ENCODE peak calls at places on chromosomes 16 and 17, in six cellular contexts. A is HFF-Myc, L is H1, R is lower leg skin, G is HepG2, H is BE2C. Z is an unnamed sample.

GRCh38 chr17:32302860-32303649 is 37.4 kb downstream of the RHBDL3 start:
- DNase-seq in G (peak), R (no peak), L (no peak), A (no peak), H (no peak), Z (no peak)

GRCh38 chr17:50152736-50153135 is 2.3 kb upstream of the PPP1R9B start:
- DNase-seq in L (no peak), A (no peak), H (no peak), R (no peak), G (no peak), Z (no peak)

GRCh38 chr17:44376124-44376523 is 12.5 kb upstream of the FAM171A2 start:
- DNase-seq in G (peak), L (no peak), R (no peak), A (no peak), H (peak), Z (no peak)

GRCh38 chr16:87924041-87924851 is 12.1 kb downstream of the CA5A start:
- DNase-seq in L (no peak), A (no peak), R (no peak), G (no peak), H (no peak), Z (peak)

GRCh38 chr17:66401364-66401763 is 99.0 kb downstream of the PRKCA start:
- DNase-seq in A (no peak), L (no peak), H (no peak), G (no peak), R (no peak), Z (no peak)

GRCh38 chr17:43634681-43635125 is 27.0 kb downstream of the MEOX1 start:
- DNase-seq in G (peak), A (no peak), R (peak), H (no peak), L (no peak), Z (peak)

GRCh38 chr17:65143899-65144590 is 6.9 kb downstream of the RGS9 start:
- DNase-seq in G (no peak), A (no peak), R (no peak), L (no peak), H (no peak), Z (no peak)

GRCh38 chr17:44633998-44634397 is 22.3 kb upstream of the MEIOC start:
- DNase-seq in H (no peak), A (no peak), L (no peak), G (no peak), R (no peak), Z (no peak)

GRCh38 chr17:34312080-34312479 is 7.2 kb upstream of the CCL8 start:
- DNase-seq in A (peak), R (no peak), G (no peak), L (no peak), H (no peak), Z (no peak)

GRCh38 chr17:1312261-1312870 is 32.9 kb downstream of the TRARG1 start:
- DNase-seq in G (peak), H (peak), A (no peak), L (no peak), R (no peak), Z (no peak)

GRCh38 chr17:3845361-3845753 is 689 bp downstream of the NCBP3 start:
- DNase-seq in A (no peak), R (no peak), H (no peak), L (no peak), G (no peak), Z (peak)

GRCh38 chr16:11677451-11677951 is 9.2 kb downstream of the SNN start:
- DNase-seq in L (no peak), H (no peak), A (no peak), G (no peak), R (no peak), Z (no peak)

GRCh38 chr16:77782694-77783093 is 5.7 kb upstream of the VAT1L start:
- DNase-seq in A (no peak), H (no peak), G (peak), R (no peak), L (no peak), Z (no peak)

GRCh38 chr17:83089322-83090156 is 10.1 kb downstream of the METRNL start:
- DNase-seq in G (no peak), R (peak), L (no peak), A (no peak), H (no peak), Z (no peak)

GRCh38 chr17:45341389-45342158 is 24.8 kb upstream of the MAP3K14 start:
- DNase-seq in H (peak), R (no peak), G (peak), A (peak), L (no peak), Z (peak)

GRCh38 chr17:63378411-63379076 is 67.6 kb downstream of the CYB561 start:
- DNase-seq in L (no peak), H (no peak), R (no peak), A (no peak), G (no peak), Z (no peak)

GRCh38 chr16:17301184-17301583 is 169.6 kb downstream of the XYLT1 start:
- DNase-seq in L (no peak), H (no peak), R (no peak), G (no peak), A (no peak), Z (no peak)

GRCh38 chr16:82769845-82770244 is 143.1 kb downstream of the CDH13 start:
- DNase-seq in A (no peak), H (no peak), G (no peak), R (peak), L (no peak), Z (no peak)

GRCh38 chr17:10668771-10669170 is 11.7 kb upstream of the MYH3 start:
- DNase-seq in G (no peak), H (no peak), L (no peak), A (no peak), R (no peak), Z (peak)

GRCh38 chr16:69717066-69717465 is 9.3 kb downstream of the NQO1 start:
- DNase-seq in H (no peak), G (no peak), A (no peak), R (no peak), L (no peak), Z (no peak)

GRCh38 chr16:58001781-58002410 is 689 bp downstream of the USB1 start:
- DNase-seq in A (no peak), H (no peak), R (no peak), G (peak), L (no peak), Z (no peak)

GRCh38 chr17:30790279-30790678 is 34.2 kb downstream of the CRLF3 start:
- DNase-seq in R (no peak), L (no peak), A (no peak), G (no peak), H (no peak), Z (no peak)

GRCh38 chr17:42518046-42518754 is 17.8 kb upstream of the NAGLU start:
- DNase-seq in A (peak), R (peak), L (no peak), G (no peak), H (no peak), Z (peak)

GRCh38 chr16:28163699-28164584 is 47.8 kb downstream of the XPO6 start:
- DNase-seq in A (no peak), H (no peak), R (no peak), G (peak), L (no peak), Z (peak)

GRCh38 chr17:55343900-55344513 is 77.6 kb downstream of the MMD start:
- DNase-seq in G (no peak), A (no peak), R (no peak), H (no peak), L (no peak), Z (no peak)

GRCh38 chr16:64910351-64910750 is 211.5 kb downstream of the CDH11 start:
- DNase-seq in G (no peak), R (no peak), A (peak), H (peak), L (peak), Z (no peak)

GRCh38 chr16:77511053-77511452 is 76.2 kb upstream of the ADAMTS18 start:
- DNase-seq in A (no peak), R (no peak), G (no peak), L (no peak), H (no peak), Z (no peak)

GRCh38 chr17:48195910-48196309 is 88.3 kb downstream of the SNX11 start:
- DNase-seq in L (no peak), R (no peak), H (no peak), G (no peak), A (no peak), Z (no peak)

GRCh38 chr16:28873543-28874201 is 4.6 kb upstream of the ATP2A1 start:
- DNase-seq in G (no peak), A (no peak), H (peak), R (no peak), L (no peak), Z (no peak)

GRCh38 chr16:9112166-9112843 is 20.9 kb downstream of the HAPSTR1 start:
- DNase-seq in R (no peak), H (no peak), A (no peak), G (peak), L (no peak), Z (no peak)

GRCh38 chr17:50467114-50467854 is 1.4 kb downstream of the CHAD start:
- DNase-seq in A (no peak), R (no peak), H (no peak), L (no peak), G (no peak), Z (no peak)

GRCh38 chr16:79186196-79186595 is 414.3 kb downstream of the MAF start:
- DNase-seq in A (no peak), L (no peak), R (no peak), H (no peak), G (no peak), Z (no peak)

GRCh38 chr17:32523017-32523680 is 36.4 kb downstream of the CDK5R1 start:
- DNase-seq in L (no peak), A (no peak), R (no peak), H (no peak), G (no peak), Z (no peak)

GRCh38 chr16:2371421-2371820 is 30.9 kb upstream of the ABCA3 start:
- DNase-seq in G (no peak), H (no peak), A (no peak), L (no peak), R (no peak), Z (no peak)

GRCh38 chr16:49644143-49644460 is 211.8 kb downstream of the ZNF423 start:
- DNase-seq in G (no peak), R (no peak), A (no peak), L (no peak), H (no peak), Z (no peak)

GRCh38 chr16:49641250-49641649 is 214.7 kb downstream of the ZNF423 start:
- DNase-seq in L (no peak), A (no peak), R (no peak), H (no peak), G (no peak), Z (no peak)

GRCh38 chr16:49640606-49641005 is 215.3 kb downstream of the ZNF423 start:
- DNase-seq in A (no peak), H (peak), R (no peak), L (no peak), G (no peak), Z (no peak)

GRCh38 chr16:49645263-49645662 is 210.6 kb downstream of the ZNF423 start:
- DNase-seq in A (no peak), L (no peak), R (no peak), G (no peak), H (no peak), Z (no peak)

DNA sequence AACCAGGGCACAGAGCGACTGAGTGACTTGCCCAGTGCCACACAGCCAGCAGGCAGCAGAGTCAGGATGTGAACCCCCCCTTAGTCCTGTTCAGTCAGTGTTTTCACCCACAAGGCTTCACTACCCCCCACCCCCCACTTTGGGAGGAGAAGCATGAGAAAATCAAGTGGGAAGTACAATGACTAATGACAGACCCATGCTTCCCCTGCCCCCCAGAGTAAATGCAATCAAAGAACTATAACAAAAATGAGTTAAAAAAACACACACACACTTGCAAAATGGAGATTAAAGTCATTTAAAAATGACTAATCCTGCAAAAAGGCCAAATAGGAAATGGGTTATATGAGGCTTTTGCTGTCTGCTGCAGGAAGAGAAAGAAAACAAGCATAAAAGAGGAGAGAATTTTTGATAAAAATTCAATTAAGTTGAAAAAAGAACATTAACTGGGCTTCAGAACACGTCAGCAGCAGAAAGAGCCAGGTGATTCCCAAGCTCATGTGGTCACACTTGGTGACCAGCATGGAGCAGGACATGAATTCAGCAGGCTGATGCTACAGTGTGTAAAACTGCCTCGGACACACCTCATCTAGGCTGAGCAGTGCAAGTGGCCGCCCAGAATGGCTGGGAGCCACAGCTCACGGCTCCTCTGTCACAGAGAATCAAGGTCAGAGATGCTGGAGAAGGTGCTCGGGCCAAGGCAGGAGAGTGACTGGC is 212.3 kb downstream of the ZNF423 start:
- DNase-seq in G (no peak), R (no peak), L (no peak), H (no peak), A (no peak), Z (no peak)
- H3K4me3 ChIP-seq in G (no peak), R (no peak), L (no peak), H (no peak), A (no peak), Z (no peak)

DNA sequence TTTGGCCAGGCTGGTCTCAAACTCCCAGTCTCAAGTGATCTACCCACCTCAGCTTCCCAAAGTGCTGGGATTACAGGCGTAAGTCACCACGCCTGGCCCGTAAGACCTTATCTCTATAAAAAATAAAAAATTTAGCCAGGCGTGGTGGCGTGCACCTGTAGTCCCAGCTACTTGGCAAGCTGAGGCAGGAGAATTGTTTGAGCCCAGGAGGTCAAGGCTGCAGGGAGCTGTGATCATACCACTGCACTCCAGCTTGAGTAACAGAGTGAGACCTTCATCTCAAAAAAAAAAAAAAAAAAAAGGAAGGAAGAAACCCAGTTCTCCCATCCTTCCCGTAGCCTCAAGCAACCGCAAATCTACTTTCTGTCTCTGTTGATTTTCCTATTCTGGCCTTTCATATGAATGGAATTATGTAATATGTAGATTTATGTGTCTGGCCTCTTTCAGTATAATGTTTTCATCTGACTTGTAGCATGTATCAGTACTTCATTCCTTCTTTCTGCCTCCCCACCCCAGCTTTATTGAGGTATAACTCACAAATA is 11.1 kb downstream of the CASC3 start:
- DNase-seq in L (no peak), A (no peak), R (no peak), G (no peak), H (no peak), Z (no peak)
- H3K4me3 ChIP-seq in L (no peak), A (no peak), R (no peak), G (no peak), H (no peak), Z (no peak)

GRCh38 chr17:81403671-81404534 is 8.6 kb downstream of the BAHCC1 start:
- DNase-seq in L (no peak), R (no peak), H (no peak), G (no peak), A (no peak), Z (no peak)
- H3K4me3 ChIP-seq in L (no peak), R (no peak), H (peak), G (no peak), A (no peak), Z (no peak)

GRCh38 chr17:68955181-68955841 is at the start of gene ABCA8:
- DNase-seq in H (no peak), G (no peak), L (no peak), R (no peak), A (peak), Z (no peak)

GRCh38 chr17:68950725-68951124 is 4.5 kb downstream of the ABCA8 start:
- DNase-seq in G (no peak), A (no peak), H (no peak), R (no peak), L (no peak), Z (no peak)

GRCh38 chr17:68954146-68954971 is 833 bp downstream of the ABCA8 start:
- DNase-seq in A (no peak), R (no peak), L (no peak), H (no peak), G (no peak), Z (no peak)

GRCh38 chr17:68957944-68958343 is 2.8 kb upstream of the ABCA8 start:
- DNase-seq in L (no peak), G (no peak), H (no peak), A (no peak), R (no peak), Z (no peak)

GRCh38 chr17:68953340-68953997 is 1.7 kb downstream of the ABCA8 start:
- DNase-seq in L (no peak), A (no peak), G (no peak), R (no peak), H (no peak), Z (no peak)
- H3K4me3 ChIP-seq in L (no peak), A (no peak), G (no peak), R (no peak), H (no peak), Z (no peak)

GRCh38 chr16:66592241-66592640 is 12.3 kb upstream of the CMTM3 start:
- DNase-seq in H (no peak), L (no peak), A (no peak), G (no peak), R (no peak), Z (no peak)

GRCh38 chr16:66588981-66589713 is 9.9 kb downstream of the CMTM2 start:
- DNase-seq in A (no peak), R (no peak), G (peak), L (no peak), H (no peak), Z (no peak)

GRCh38 chr16:66591018-66591417 is 11.8 kb downstream of the CMTM2 start:
- DNase-seq in H (no peak), R (no peak), G (no peak), A (no peak), L (no peak), Z (no peak)

GRCh38 chr16:66587881-66588600 is 8.8 kb downstream of the CMTM2 start:
- DNase-seq in H (no peak), R (no peak), A (no peak), L (no peak), G (no peak), Z (no peak)

DNA sequence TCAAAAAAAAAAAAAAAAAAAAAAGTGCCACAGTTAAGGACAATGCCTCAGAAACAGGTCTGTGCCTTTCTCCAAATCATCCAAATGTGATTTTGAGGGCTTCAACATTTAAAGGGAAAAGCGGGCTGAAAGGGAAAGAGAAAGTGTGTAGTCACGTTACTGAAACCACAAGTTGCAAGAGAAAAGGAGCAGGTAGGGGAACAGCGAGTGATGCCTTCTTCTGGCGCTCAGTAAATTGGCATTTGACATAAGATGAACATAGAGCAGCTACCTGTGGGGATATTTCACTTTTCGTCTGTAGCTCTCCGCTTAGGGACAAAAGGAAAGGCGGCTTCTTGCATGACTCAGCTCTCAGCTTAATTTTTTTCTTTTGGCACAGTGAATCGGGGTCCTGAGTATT is 11.1 kb downstream of the CMTM2 start:
- DNase-seq in A (no peak), R (no peak), G (no peak), H (no peak), L (no peak), Z (no peak)
- H3K4me3 ChIP-seq in A (no peak), R (no peak), G (no peak), H (no peak), L (no peak), Z (no peak)

DNA sequence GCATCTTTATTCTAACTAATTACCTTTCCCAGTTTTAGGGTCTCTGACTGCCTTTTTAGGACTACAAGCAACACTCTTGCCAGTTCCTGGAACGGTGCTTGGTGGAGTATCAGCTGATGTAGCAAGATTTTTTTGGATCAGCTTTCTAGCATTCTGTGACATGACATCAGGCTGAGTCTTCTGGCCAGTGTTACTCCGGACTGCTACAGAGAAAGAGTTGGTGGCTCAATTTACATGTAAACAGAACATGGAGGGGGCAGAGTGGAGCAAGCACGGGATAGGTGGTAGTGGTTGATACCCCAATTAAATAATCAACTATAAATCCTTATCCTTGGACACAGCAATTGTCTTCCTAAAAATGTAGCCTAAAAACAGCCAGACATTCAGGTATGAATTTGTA is 10.6 kb upstream of the ARL6IP1 start:
- DNase-seq in G (no peak), L (no peak), A (no peak), R (no peak), H (no peak), Z (no peak)
- H3K4me3 ChIP-seq in G (no peak), L (no peak), A (no peak), R (no peak), H (no peak), Z (no peak)

Z was measured in bronchial epithelial cell.